ENCODE peak calls at places on chromosomes 5 and 9, in six cellular contexts. One of them, this sample, is unnamed.

GRCh38 chr9:89508951-89509607 is 11.2 kb upstream of the SEMA4D start:
- DNase-seq in heart right ventricle: no peak
- DNase-seq in Peyer's patch: no peak
- DNase-seq in lower lobe of right lung: no peak
- DNase-seq in fibroblast of the aortic adventitia: no peak
- DNase-seq in prostate gland: no peak
- DNase-seq in this sample: no peak

GRCh38 chr9:11749396-11749795 is 943.8 kb upstream of the TYRP1 start:
- DNase-seq in heart right ventricle: no peak
- DNase-seq in Peyer's patch: no peak
- DNase-seq in lower lobe of right lung: no peak
- DNase-seq in fibroblast of the aortic adventitia: no peak
- DNase-seq in prostate gland: no peak
- DNase-seq in this sample: no peak

GRCh38 chr9:87179556-87180340 is 232.4 kb upstream of the GAS1 start:
- DNase-seq in heart right ventricle: no peak
- DNase-seq in Peyer's patch: no peak
- DNase-seq in lower lobe of right lung: no peak
- DNase-seq in fibroblast of the aortic adventitia: no peak
- DNase-seq in prostate gland: no peak
- DNase-seq in this sample: no peak

GRCh38 chr5:56814361-56814962 is 887 bp upstream of the MAP3K1 start:
- DNase-seq in heart right ventricle: peak
- DNase-seq in Peyer's patch: peak
- DNase-seq in lower lobe of right lung: peak
- DNase-seq in fibroblast of the aortic adventitia: peak
- DNase-seq in prostate gland: peak
- DNase-seq in this sample: peak

GRCh38 chr5:96453394-96453793 is 20.3 kb upstream of the PCSK1 start:
- DNase-seq in heart right ventricle: no peak
- DNase-seq in Peyer's patch: no peak
- DNase-seq in lower lobe of right lung: no peak
- DNase-seq in fibroblast of the aortic adventitia: no peak
- DNase-seq in prostate gland: no peak
- DNase-seq in this sample: no peak

GRCh38 chr5:179142434-179143198 is 82.4 kb downstream of the ZNF354C start:
- DNase-seq in heart right ventricle: no peak
- DNase-seq in Peyer's patch: no peak
- DNase-seq in lower lobe of right lung: no peak
- DNase-seq in fibroblast of the aortic adventitia: peak
- DNase-seq in prostate gland: no peak
- DNase-seq in this sample: peak

GRCh38 chr5:39631948-39632347 is 207.2 kb upstream of the DAB2 start:
- DNase-seq in heart right ventricle: no peak
- DNase-seq in Peyer's patch: no peak
- DNase-seq in lower lobe of right lung: no peak
- DNase-seq in fibroblast of the aortic adventitia: peak
- DNase-seq in prostate gland: no peak
- DNase-seq in this sample: no peak

GRCh38 chr9:7094052-7094451 is 336.3 kb downstream of the KDM4C start:
- DNase-seq in heart right ventricle: no peak
- DNase-seq in Peyer's patch: no peak
- DNase-seq in lower lobe of right lung: no peak
- DNase-seq in fibroblast of the aortic adventitia: peak
- DNase-seq in prostate gland: no peak
- DNase-seq in this sample: no peak

GRCh38 chr5:138466058-138466899 is 1.0 kb downstream of the EGR1 start:
- DNase-seq in heart right ventricle: no peak
- DNase-seq in Peyer's patch: no peak
- DNase-seq in lower lobe of right lung: peak
- DNase-seq in fibroblast of the aortic adventitia: peak
- DNase-seq in prostate gland: peak
- DNase-seq in this sample: peak

GRCh38 chr5:137619191-137619870 is 116.6 kb downstream of the KLHL3 start:
- DNase-seq in heart right ventricle: peak
- DNase-seq in Peyer's patch: no peak
- DNase-seq in lower lobe of right lung: peak
- DNase-seq in fibroblast of the aortic adventitia: peak
- DNase-seq in prostate gland: no peak
- DNase-seq in this sample: no peak

GRCh38 chr5:139063664-139064054 is 134.5 kb downstream of the SIL1 start:
- DNase-seq in heart right ventricle: no peak
- DNase-seq in Peyer's patch: no peak
- DNase-seq in lower lobe of right lung: no peak
- DNase-seq in fibroblast of the aortic adventitia: no peak
- DNase-seq in prostate gland: no peak
- DNase-seq in this sample: no peak

GRCh38 chr5:18686253-18686652 is 1052.0 kb downstream of the TAF11L14 start:
- DNase-seq in heart right ventricle: no peak
- DNase-seq in Peyer's patch: no peak
- DNase-seq in lower lobe of right lung: no peak
- DNase-seq in fibroblast of the aortic adventitia: no peak
- DNase-seq in prostate gland: no peak
- DNase-seq in this sample: no peak

GRCh38 chr5:130652178-130652577 is 512.9 kb downstream of the HINT1 start:
- DNase-seq in heart right ventricle: no peak
- DNase-seq in Peyer's patch: no peak
- DNase-seq in lower lobe of right lung: no peak
- DNase-seq in fibroblast of the aortic adventitia: no peak
- DNase-seq in prostate gland: no peak
- DNase-seq in this sample: no peak

GRCh38 chr9:70677336-70677735 is 262.9 kb upstream of the KLF9 start:
- DNase-seq in heart right ventricle: no peak
- DNase-seq in Peyer's patch: no peak
- DNase-seq in lower lobe of right lung: no peak
- DNase-seq in fibroblast of the aortic adventitia: peak
- DNase-seq in prostate gland: no peak
- DNase-seq in this sample: no peak

GRCh38 chr5:68962632-68963484 is 131.0 kb upstream of the SLC30A5 start:
- DNase-seq in heart right ventricle: peak
- DNase-seq in Peyer's patch: peak
- DNase-seq in lower lobe of right lung: no peak
- DNase-seq in fibroblast of the aortic adventitia: peak
- DNase-seq in prostate gland: peak
- DNase-seq in this sample: peak

GRCh38 chr9:38073882-38074281 is 4.9 kb upstream of the SHB start:
- DNase-seq in heart right ventricle: no peak
- DNase-seq in Peyer's patch: no peak
- DNase-seq in lower lobe of right lung: no peak
- DNase-seq in fibroblast of the aortic adventitia: no peak
- DNase-seq in prostate gland: no peak
- DNase-seq in this sample: no peak

GRCh38 chr5:22044229-22044628 is 808.9 kb downstream of the CDH12 start:
- DNase-seq in heart right ventricle: no peak
- DNase-seq in Peyer's patch: no peak
- DNase-seq in lower lobe of right lung: no peak
- DNase-seq in fibroblast of the aortic adventitia: no peak
- DNase-seq in prostate gland: no peak
- DNase-seq in this sample: no peak

GRCh38 chr5:6766558-6767191 is 53.4 kb downstream of the TENT4A start:
- DNase-seq in heart right ventricle: peak
- DNase-seq in Peyer's patch: no peak
- DNase-seq in lower lobe of right lung: peak
- DNase-seq in fibroblast of the aortic adventitia: peak
- DNase-seq in prostate gland: peak
- DNase-seq in this sample: peak

GRCh38 chr5:119220576-119221197 is 135.1 kb upstream of the TNFAIP8 start:
- DNase-seq in heart right ventricle: no peak
- DNase-seq in Peyer's patch: no peak
- DNase-seq in lower lobe of right lung: no peak
- DNase-seq in fibroblast of the aortic adventitia: no peak
- DNase-seq in prostate gland: no peak
- DNase-seq in this sample: no peak

GRCh38 chr5:95861221-95861857 is 38.8 kb upstream of the GLRX start:
- DNase-seq in heart right ventricle: peak
- DNase-seq in Peyer's patch: no peak
- DNase-seq in lower lobe of right lung: peak
- DNase-seq in fibroblast of the aortic adventitia: peak
- DNase-seq in prostate gland: peak
- DNase-seq in this sample: no peak

GRCh38 chr5:153974131-153974812 is 64.4 kb downstream of the FAM114A2 start:
- DNase-seq in heart right ventricle: peak
- DNase-seq in Peyer's patch: no peak
- DNase-seq in lower lobe of right lung: no peak
- DNase-seq in fibroblast of the aortic adventitia: peak
- DNase-seq in prostate gland: no peak
- DNase-seq in this sample: peak

GRCh38 chr9:130451509-130452388 is 7.0 kb downstream of the ASS1 start:
- DNase-seq in heart right ventricle: peak
- DNase-seq in Peyer's patch: peak
- DNase-seq in lower lobe of right lung: peak
- DNase-seq in fibroblast of the aortic adventitia: peak
- DNase-seq in prostate gland: peak
- DNase-seq in this sample: peak

GRCh38 chr5:162160401-162160800 is 92.8 kb downstream of the GABRG2 start:
- DNase-seq in heart right ventricle: no peak
- DNase-seq in Peyer's patch: no peak
- DNase-seq in lower lobe of right lung: no peak
- DNase-seq in fibroblast of the aortic adventitia: no peak
- DNase-seq in prostate gland: no peak
- DNase-seq in this sample: no peak

GRCh38 chr9:136721339-136722092 is 9.1 kb downstream of the DIPK1B start:
- DNase-seq in heart right ventricle: no peak
- DNase-seq in Peyer's patch: no peak
- DNase-seq in lower lobe of right lung: no peak
- DNase-seq in fibroblast of the aortic adventitia: peak
- DNase-seq in prostate gland: no peak
- DNase-seq in this sample: no peak

GRCh38 chr5:93421498-93421897 is 159.5 kb downstream of the NR2F1-AS1 start:
- DNase-seq in heart right ventricle: no peak
- DNase-seq in Peyer's patch: no peak
- DNase-seq in lower lobe of right lung: no peak
- DNase-seq in fibroblast of the aortic adventitia: no peak
- DNase-seq in prostate gland: no peak
- DNase-seq in this sample: no peak

GRCh38 chr5:112643339-112643971 is 94.2 kb upstream of the APC start:
- DNase-seq in heart right ventricle: no peak
- DNase-seq in Peyer's patch: no peak
- DNase-seq in lower lobe of right lung: no peak
- DNase-seq in fibroblast of the aortic adventitia: no peak
- DNase-seq in prostate gland: no peak
- DNase-seq in this sample: no peak

GRCh38 chr5:132268698-132269551 is 11.4 kb downstream of the PDLIM4 start:
- DNase-seq in heart right ventricle: peak
- DNase-seq in Peyer's patch: no peak
- DNase-seq in lower lobe of right lung: no peak
- DNase-seq in fibroblast of the aortic adventitia: peak
- DNase-seq in prostate gland: no peak
- DNase-seq in this sample: no peak

GRCh38 chr5:1796371-1797108 is 3.1 kb downstream of the MRPL36 start:
- DNase-seq in heart right ventricle: no peak
- DNase-seq in Peyer's patch: no peak
- DNase-seq in lower lobe of right lung: no peak
- DNase-seq in fibroblast of the aortic adventitia: no peak
- DNase-seq in prostate gland: no peak
- DNase-seq in this sample: no peak

GRCh38 chr9:15622596-15622995 is 69.8 kb downstream of the CCDC171 start:
- DNase-seq in heart right ventricle: no peak
- DNase-seq in Peyer's patch: no peak
- DNase-seq in lower lobe of right lung: no peak
- DNase-seq in fibroblast of the aortic adventitia: peak
- DNase-seq in prostate gland: no peak
- DNase-seq in this sample: no peak

GRCh38 chr9:101307524-101308213 is 77.1 kb downstream of the BAAT start:
- DNase-seq in heart right ventricle: no peak
- DNase-seq in Peyer's patch: no peak
- DNase-seq in lower lobe of right lung: no peak
- DNase-seq in fibroblast of the aortic adventitia: no peak
- DNase-seq in prostate gland: no peak
- DNase-seq in this sample: no peak

GRCh38 chr9:91386765-91387164 is 25.0 kb upstream of the AUH start:
- DNase-seq in heart right ventricle: no peak
- DNase-seq in Peyer's patch: no peak
- DNase-seq in lower lobe of right lung: no peak
- DNase-seq in fibroblast of the aortic adventitia: no peak
- DNase-seq in prostate gland: no peak
- DNase-seq in this sample: no peak
- TF ChIP-seq CTCF in heart right ventricle: no peak
- TF ChIP-seq CTCF in Peyer's patch: no peak
- TF ChIP-seq CTCF in lower lobe of right lung: no peak
- TF ChIP-seq CTCF in fibroblast of the aortic adventitia: no peak
- TF ChIP-seq CTCF in prostate gland: no peak
- TF ChIP-seq CTCF in this sample: no peak

GRCh38 chr5:14986413-14986812 is 114.8 kb upstream of the ANKH start:
- DNase-seq in heart right ventricle: no peak
- DNase-seq in Peyer's patch: no peak
- DNase-seq in lower lobe of right lung: no peak
- DNase-seq in fibroblast of the aortic adventitia: no peak
- DNase-seq in prostate gland: no peak
- DNase-seq in this sample: no peak
- TF ChIP-seq CTCF in heart right ventricle: no peak
- TF ChIP-seq CTCF in Peyer's patch: no peak
- TF ChIP-seq CTCF in lower lobe of right lung: no peak
- TF ChIP-seq CTCF in fibroblast of the aortic adventitia: no peak
- TF ChIP-seq CTCF in prostate gland: no peak
- TF ChIP-seq CTCF in this sample: no peak

DNA sequence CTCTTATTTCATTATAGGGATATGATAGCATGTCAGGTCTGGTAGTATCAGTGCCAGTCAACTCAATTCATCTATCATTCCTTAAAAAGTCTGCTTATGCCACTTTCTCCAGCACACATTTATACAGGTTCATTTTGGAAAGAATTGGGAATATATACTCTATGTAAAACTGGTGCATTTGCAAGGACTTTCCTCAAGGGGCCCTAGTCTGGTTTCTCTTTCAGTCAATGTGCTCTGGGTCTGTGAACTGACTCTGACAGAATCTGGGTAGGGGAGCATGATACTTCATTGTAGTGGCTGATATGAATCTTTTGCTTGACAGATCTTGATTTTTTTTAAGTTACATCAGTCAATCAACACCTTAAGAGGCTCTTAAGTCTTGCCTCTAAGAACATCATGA is 313.9 kb downstream of the HTR1A start:
- DNase-seq in heart right ventricle: no peak
- DNase-seq in Peyer's patch: no peak
- DNase-seq in lower lobe of right lung: no peak
- DNase-seq in fibroblast of the aortic adventitia: no peak
- DNase-seq in prostate gland: no peak
- DNase-seq in this sample: no peak
- TF ChIP-seq CTCF in heart right ventricle: no peak
- TF ChIP-seq CTCF in Peyer's patch: no peak
- TF ChIP-seq CTCF in lower lobe of right lung: no peak
- TF ChIP-seq CTCF in fibroblast of the aortic adventitia: no peak
- TF ChIP-seq CTCF in prostate gland: no peak
- TF ChIP-seq CTCF in this sample: no peak

GRCh38 chr9:82504620-82505019 is 516.0 kb downstream of the SPATA31D1 start:
- DNase-seq in heart right ventricle: no peak
- DNase-seq in Peyer's patch: no peak
- DNase-seq in lower lobe of right lung: no peak
- DNase-seq in fibroblast of the aortic adventitia: no peak
- DNase-seq in prostate gland: no peak
- DNase-seq in this sample: no peak

GRCh38 chr9:82495884-82496777 is 507.6 kb downstream of the SPATA31D1 start:
- DNase-seq in heart right ventricle: peak
- DNase-seq in Peyer's patch: no peak
- DNase-seq in lower lobe of right lung: no peak
- DNase-seq in fibroblast of the aortic adventitia: peak
- DNase-seq in prostate gland: no peak
- DNase-seq in this sample: no peak

GRCh38 chr9:82498918-82499317 is 510.3 kb downstream of the SPATA31D1 start:
- DNase-seq in heart right ventricle: peak
- DNase-seq in Peyer's patch: no peak
- DNase-seq in lower lobe of right lung: no peak
- DNase-seq in fibroblast of the aortic adventitia: peak
- DNase-seq in prostate gland: no peak
- DNase-seq in this sample: no peak

GRCh38 chr9:82499337-82499736 is 510.8 kb downstream of the SPATA31D1 start:
- DNase-seq in heart right ventricle: no peak
- DNase-seq in Peyer's patch: no peak
- DNase-seq in lower lobe of right lung: no peak
- DNase-seq in fibroblast of the aortic adventitia: no peak
- DNase-seq in prostate gland: no peak
- DNase-seq in this sample: no peak
- TF ChIP-seq CTCF in heart right ventricle: no peak
- TF ChIP-seq CTCF in Peyer's patch: no peak
- TF ChIP-seq CTCF in lower lobe of right lung: no peak
- TF ChIP-seq CTCF in fibroblast of the aortic adventitia: no peak
- TF ChIP-seq CTCF in prostate gland: no peak
- TF ChIP-seq CTCF in this sample: no peak